ENCODE peak calls at places on chromosomes 1 and 21, in eight cellular contexts. One of them, this sample, is unnamed.

GRCh38 chr21:33682992-33683627 is 40.8 kb downstream of the ITSN1 start:
- DNase-seq in fibroblast of lung: peak; percentile 99
- DNase-seq in HFF-Myc: peak; percentile 27
- DNase-seq in astrocyte of the spinal cord: peak; percentile 95
- DNase-seq in IMR-90: peak; percentile 88
- DNase-seq in dorsolateral prefrontal cortex: no peak
- DNase-seq in upper lobe of right lung: no peak
- DNase-seq in lower lobe of right lung: no peak
- DNase-seq in this sample: peak; percentile 89

GRCh38 chr1:26145041-26145959 is 13.6 kb upstream of the FAM110D start:
- DNase-seq in astrocyte of the spinal cord: peak; percentile 77
- DNase-seq in upper lobe of right lung: peak; percentile 83
- DNase-seq in HFF-Myc: no peak
- DNase-seq in dorsolateral prefrontal cortex: peak; percentile 73
- DNase-seq in IMR-90: peak; percentile 80
- DNase-seq in lower lobe of right lung: peak; percentile 80
- DNase-seq in fibroblast of lung: peak; percentile 70
- DNase-seq in this sample: peak; percentile 88

GRCh38 chr1:147809236-147809635 is 48.8 kb upstream of the GJA5 start:
- DNase-seq in lower lobe of right lung: no peak
- DNase-seq in upper lobe of right lung: no peak
- DNase-seq in HFF-Myc: no peak
- DNase-seq in IMR-90: no peak
- DNase-seq in dorsolateral prefrontal cortex: no peak
- DNase-seq in fibroblast of lung: no peak
- DNase-seq in astrocyte of the spinal cord: no peak
- DNase-seq in this sample: no peak

GRCh38 chr21:42986125-42986783 is 11.9 kb downstream of the PKNOX1 start:
- DNase-seq in IMR-90: no peak
- DNase-seq in lower lobe of right lung: no peak
- DNase-seq in HFF-Myc: no peak
- DNase-seq in upper lobe of right lung: no peak
- DNase-seq in astrocyte of the spinal cord: no peak
- DNase-seq in fibroblast of lung: no peak
- DNase-seq in dorsolateral prefrontal cortex: no peak
- DNase-seq in this sample: peak; percentile 17

GRCh38 chr1:228021526-228022030 is 14.8 kb downstream of the WNT3A start:
- DNase-seq in lower lobe of right lung: peak; percentile 52
- DNase-seq in HFF-Myc: no peak
- DNase-seq in fibroblast of lung: no peak
- DNase-seq in upper lobe of right lung: peak; percentile 63
- DNase-seq in astrocyte of the spinal cord: no peak
- DNase-seq in dorsolateral prefrontal cortex: peak; percentile 25
- DNase-seq in IMR-90: peak; percentile 11
- DNase-seq in this sample: no peak

GRCh38 chr1:224622831-224623230 is 6.7 kb downstream of the CNIH3 start:
- DNase-seq in HFF-Myc: no peak
- DNase-seq in IMR-90: no peak
- DNase-seq in astrocyte of the spinal cord: no peak
- DNase-seq in dorsolateral prefrontal cortex: no peak
- DNase-seq in fibroblast of lung: no peak
- DNase-seq in lower lobe of right lung: no peak
- DNase-seq in upper lobe of right lung: no peak
- DNase-seq in this sample: no peak

GRCh38 chr1:203128691-203129500 is 1.4 kb downstream of the ADORA1 start:
- DNase-seq in upper lobe of right lung: peak; percentile 60
- DNase-seq in IMR-90: no peak
- DNase-seq in lower lobe of right lung: no peak
- DNase-seq in dorsolateral prefrontal cortex: no peak
- DNase-seq in astrocyte of the spinal cord: no peak
- DNase-seq in HFF-Myc: no peak
- DNase-seq in fibroblast of lung: no peak
- DNase-seq in this sample: no peak

GRCh38 chr1:225694151-225694603 is 41.3 kb upstream of the ENAH start:
- DNase-seq in lower lobe of right lung: no peak
- DNase-seq in dorsolateral prefrontal cortex: no peak
- DNase-seq in astrocyte of the spinal cord: peak; percentile 41
- DNase-seq in upper lobe of right lung: no peak
- DNase-seq in IMR-90: peak; percentile 56
- DNase-seq in HFF-Myc: no peak
- DNase-seq in fibroblast of lung: peak; percentile 87
- DNase-seq in this sample: peak; percentile 52

GRCh38 chr1:245118066-245118465 is 36.7 kb upstream of the KIF26B start:
- DNase-seq in fibroblast of lung: no peak
- DNase-seq in astrocyte of the spinal cord: no peak
- DNase-seq in IMR-90: no peak
- DNase-seq in dorsolateral prefrontal cortex: no peak
- DNase-seq in lower lobe of right lung: no peak
- DNase-seq in HFF-Myc: no peak
- DNase-seq in upper lobe of right lung: peak; percentile 18
- DNase-seq in this sample: no peak

GRCh38 chr1:96808186-96808585 is 86.6 kb downstream of the PTBP2 start:
- DNase-seq in lower lobe of right lung: no peak
- DNase-seq in dorsolateral prefrontal cortex: no peak
- DNase-seq in HFF-Myc: no peak
- DNase-seq in IMR-90: no peak
- DNase-seq in fibroblast of lung: no peak
- DNase-seq in astrocyte of the spinal cord: no peak
- DNase-seq in upper lobe of right lung: no peak
- DNase-seq in this sample: peak; percentile 21

GRCh38 chr1:208731976-208732821 is 488.0 kb upstream of the PLXNA2 start:
- DNase-seq in HFF-Myc: no peak
- DNase-seq in astrocyte of the spinal cord: no peak
- DNase-seq in lower lobe of right lung: no peak
- DNase-seq in dorsolateral prefrontal cortex: no peak
- DNase-seq in IMR-90: no peak
- DNase-seq in fibroblast of lung: peak; percentile 5
- DNase-seq in upper lobe of right lung: no peak
- DNase-seq in this sample: no peak

GRCh38 chr1:79197421-79197820 is 190.9 kb upstream of the ADGRL4 start:
- DNase-seq in astrocyte of the spinal cord: peak; percentile 25
- DNase-seq in upper lobe of right lung: no peak
- DNase-seq in IMR-90: peak; percentile 38
- DNase-seq in HFF-Myc: no peak
- DNase-seq in dorsolateral prefrontal cortex: no peak
- DNase-seq in fibroblast of lung: peak; percentile 12
- DNase-seq in lower lobe of right lung: no peak
- DNase-seq in this sample: peak; percentile 75

GRCh38 chr1:94199398-94199797 is 38.0 kb downstream of the ARHGAP29 start:
- DNase-seq in IMR-90: no peak
- DNase-seq in lower lobe of right lung: no peak
- DNase-seq in astrocyte of the spinal cord: no peak
- DNase-seq in upper lobe of right lung: no peak
- DNase-seq in dorsolateral prefrontal cortex: no peak
- DNase-seq in HFF-Myc: no peak
- DNase-seq in fibroblast of lung: no peak
- DNase-seq in this sample: no peak

GRCh38 chr1:155226188-155226909 is 17.9 kb downstream of the MTX1 start:
- DNase-seq in astrocyte of the spinal cord: peak; percentile 81
- DNase-seq in upper lobe of right lung: peak; percentile 88
- DNase-seq in IMR-90: peak; percentile 72
- DNase-seq in HFF-Myc: no peak
- DNase-seq in fibroblast of lung: peak; percentile 80
- DNase-seq in dorsolateral prefrontal cortex: peak; percentile 67
- DNase-seq in lower lobe of right lung: peak; percentile 88
- DNase-seq in this sample: peak; percentile 88

GRCh38 chr1:145846191-145846590 is 761 bp downstream of the NUDT17 start:
- DNase-seq in IMR-90: peak; percentile 31
- DNase-seq in upper lobe of right lung: no peak
- DNase-seq in lower lobe of right lung: no peak
- DNase-seq in astrocyte of the spinal cord: peak; percentile 32
- DNase-seq in HFF-Myc: no peak
- DNase-seq in dorsolateral prefrontal cortex: no peak
- DNase-seq in fibroblast of lung: peak; percentile 23
- DNase-seq in this sample: peak; percentile 54

GRCh38 chr1:147641695-147642592 is 28.4 kb downstream of the ACP6 start:
- DNase-seq in fibroblast of lung: peak; percentile 27
- DNase-seq in lower lobe of right lung: no peak
- DNase-seq in upper lobe of right lung: no peak
- DNase-seq in dorsolateral prefrontal cortex: no peak
- DNase-seq in HFF-Myc: peak; percentile 19
- DNase-seq in astrocyte of the spinal cord: peak; percentile 47
- DNase-seq in IMR-90: peak; percentile 42
- DNase-seq in this sample: peak; percentile 60

GRCh38 chr1:9849691-9850441 is 26.1 kb upstream of the CLSTN1 start:
- DNase-seq in IMR-90: no peak
- DNase-seq in upper lobe of right lung: no peak
- DNase-seq in lower lobe of right lung: no peak
- DNase-seq in astrocyte of the spinal cord: no peak
- DNase-seq in HFF-Myc: no peak
- DNase-seq in fibroblast of lung: no peak
- DNase-seq in dorsolateral prefrontal cortex: no peak
- DNase-seq in this sample: no peak

GRCh38 chr1:36365310-36365895 is 20.3 kb downstream of the STK40 start:
- DNase-seq in lower lobe of right lung: no peak
- DNase-seq in upper lobe of right lung: no peak
- DNase-seq in IMR-90: peak; percentile 67
- DNase-seq in astrocyte of the spinal cord: no peak
- DNase-seq in fibroblast of lung: peak; percentile 43
- DNase-seq in HFF-Myc: no peak
- DNase-seq in dorsolateral prefrontal cortex: peak; percentile 74
- DNase-seq in this sample: peak; percentile 76

GRCh38 chr1:36367798-36368197 is 17.9 kb downstream of the STK40 start:
- DNase-seq in dorsolateral prefrontal cortex: no peak
- DNase-seq in IMR-90: no peak
- DNase-seq in astrocyte of the spinal cord: no peak
- DNase-seq in lower lobe of right lung: no peak
- DNase-seq in fibroblast of lung: peak; percentile 30
- DNase-seq in upper lobe of right lung: no peak
- DNase-seq in HFF-Myc: no peak
- DNase-seq in this sample: no peak

GRCh38 chr1:36369061-36369470 is 16.7 kb downstream of the STK40 start:
- DNase-seq in astrocyte of the spinal cord: peak; percentile 60
- DNase-seq in fibroblast of lung: peak; percentile 45
- DNase-seq in HFF-Myc: no peak
- DNase-seq in lower lobe of right lung: peak; percentile 81
- DNase-seq in IMR-90: peak; percentile 60
- DNase-seq in upper lobe of right lung: peak; percentile 80
- DNase-seq in dorsolateral prefrontal cortex: peak; percentile 71
- DNase-seq in this sample: peak; percentile 76

GRCh38 chr1:36367067-36367466 is 18.7 kb downstream of the STK40 start:
- DNase-seq in dorsolateral prefrontal cortex: no peak
- DNase-seq in fibroblast of lung: no peak
- DNase-seq in astrocyte of the spinal cord: no peak
- DNase-seq in upper lobe of right lung: no peak
- DNase-seq in HFF-Myc: no peak
- DNase-seq in lower lobe of right lung: no peak
- DNase-seq in IMR-90: no peak
- DNase-seq in this sample: no peak

GRCh38 chr1:36366091-36366661 is 19.5 kb downstream of the STK40 start:
- DNase-seq in HFF-Myc: no peak
- DNase-seq in fibroblast of lung: peak; percentile 62
- DNase-seq in IMR-90: peak; percentile 75
- DNase-seq in dorsolateral prefrontal cortex: peak; percentile 82
- DNase-seq in upper lobe of right lung: no peak
- DNase-seq in astrocyte of the spinal cord: no peak
- DNase-seq in lower lobe of right lung: peak; percentile 75
- DNase-seq in this sample: peak; percentile 70
- TF ChIP-seq CTCF in HFF-Myc: no peak
- TF ChIP-seq CTCF in fibroblast of lung: peak; percentile 18
- TF ChIP-seq CTCF in IMR-90: peak; percentile 20
- TF ChIP-seq CTCF in dorsolateral prefrontal cortex: peak; percentile 10
- TF ChIP-seq CTCF in upper lobe of right lung: no peak
- TF ChIP-seq CTCF in astrocyte of the spinal cord: peak; percentile 22
- TF ChIP-seq CTCF in lower lobe of right lung: no peak
- TF ChIP-seq CTCF in this sample: no peak

DNA sequence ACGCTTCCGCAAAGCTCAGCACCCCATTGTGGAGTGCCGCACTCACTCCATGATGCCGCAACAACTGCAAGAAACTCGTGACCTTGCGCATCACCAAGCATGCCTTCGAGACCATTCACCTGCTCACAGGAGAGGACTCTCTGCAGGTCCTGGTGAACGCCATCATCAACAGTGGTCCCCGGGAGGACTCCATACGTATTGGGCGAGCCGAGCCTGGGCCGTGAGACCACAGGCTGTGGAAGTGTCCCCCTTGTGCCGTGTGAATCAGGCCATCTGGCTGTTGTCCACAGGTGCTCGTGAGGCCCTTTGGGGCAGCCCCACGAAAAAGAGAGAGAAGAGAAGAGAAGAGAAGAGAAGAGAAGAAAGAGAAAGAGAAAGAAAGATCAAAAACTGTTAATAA is 23.2 kb downstream of the SPATA45 start:
- DNase-seq in astrocyte of the spinal cord: no peak
- DNase-seq in IMR-90: no peak
- DNase-seq in dorsolateral prefrontal cortex: no peak
- DNase-seq in lower lobe of right lung: no peak
- DNase-seq in fibroblast of lung: no peak
- DNase-seq in upper lobe of right lung: no peak
- DNase-seq in HFF-Myc: no peak
- DNase-seq in this sample: no peak
- H3K4me3 ChIP-seq in astrocyte of the spinal cord: no peak overlapping the region
- H3K4me3 ChIP-seq in IMR-90: no peak overlapping the region
- H3K4me3 ChIP-seq in dorsolateral prefrontal cortex: no peak overlapping the region
- H3K4me3 ChIP-seq in lower lobe of right lung: no peak overlapping the region
- H3K4me3 ChIP-seq in fibroblast of lung: no peak overlapping the region
- H3K4me3 ChIP-seq in upper lobe of right lung: no peak overlapping the region
- H3K4me3 ChIP-seq in HFF-Myc: no peak overlapping the region
- H3K4me3 ChIP-seq in this sample: no peak overlapping the region

DNA sequence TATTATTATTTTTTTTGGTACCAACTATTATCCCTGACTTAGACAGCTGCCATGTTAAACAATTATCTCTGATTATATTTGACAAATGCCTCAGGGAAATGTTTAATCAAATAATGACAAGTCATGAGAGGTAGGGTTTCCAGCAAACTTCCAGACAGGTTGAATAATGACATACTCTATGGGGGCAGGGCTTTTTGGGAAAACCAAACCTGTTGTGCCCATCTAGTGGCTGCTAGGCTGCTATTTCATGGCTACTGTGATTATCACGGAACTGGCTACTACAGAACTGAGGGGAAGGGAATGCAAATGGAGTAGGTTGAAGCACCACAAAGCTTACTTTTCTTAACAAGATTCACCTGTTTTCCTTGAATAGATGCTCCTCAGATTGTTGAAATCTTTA is 77.6 kb downstream of the DUSP10 start:
- DNase-seq in lower lobe of right lung: no peak
- DNase-seq in astrocyte of the spinal cord: no peak
- DNase-seq in upper lobe of right lung: no peak
- DNase-seq in IMR-90: no peak
- DNase-seq in dorsolateral prefrontal cortex: no peak
- DNase-seq in fibroblast of lung: no peak
- DNase-seq in HFF-Myc: no peak
- DNase-seq in this sample: no peak
- TF ChIP-seq CTCF in lower lobe of right lung: no peak
- TF ChIP-seq CTCF in astrocyte of the spinal cord: no peak
- TF ChIP-seq CTCF in upper lobe of right lung: no peak
- TF ChIP-seq CTCF in IMR-90: no peak
- TF ChIP-seq CTCF in dorsolateral prefrontal cortex: no peak
- TF ChIP-seq CTCF in fibroblast of lung: no peak
- TF ChIP-seq CTCF in HFF-Myc: no peak
- TF ChIP-seq CTCF in this sample: no peak

DNA sequence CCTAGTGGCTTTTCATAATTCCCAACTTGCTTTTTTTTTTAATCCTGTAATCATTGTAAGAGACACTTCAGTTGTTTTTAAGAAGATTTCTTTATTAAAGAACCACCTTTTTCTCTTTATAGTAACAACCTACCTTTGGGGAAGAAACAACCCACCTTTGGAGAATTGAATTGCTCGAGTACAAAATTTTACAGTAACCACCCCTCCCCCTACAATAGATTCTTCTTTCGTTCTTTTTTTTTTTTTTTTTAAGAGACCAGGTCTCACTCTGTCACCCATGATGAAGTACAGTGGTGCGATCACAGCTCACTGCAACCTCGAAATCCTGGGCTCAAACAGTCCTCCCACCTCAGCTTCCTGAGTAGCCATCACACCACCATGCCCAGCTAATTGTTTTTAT is 2.1 kb upstream of the LRRC40 start:
- DNase-seq in astrocyte of the spinal cord: no peak
- DNase-seq in IMR-90: no peak
- DNase-seq in HFF-Myc: no peak
- DNase-seq in fibroblast of lung: no peak
- DNase-seq in dorsolateral prefrontal cortex: no peak
- DNase-seq in lower lobe of right lung: no peak
- DNase-seq in upper lobe of right lung: no peak
- DNase-seq in this sample: no peak
- H3K4me3 ChIP-seq in astrocyte of the spinal cord: no peak overlapping the region
- H3K4me3 ChIP-seq in IMR-90: no peak overlapping the region
- H3K4me3 ChIP-seq in HFF-Myc: peak overlapping the region; percentile 91
- H3K4me3 ChIP-seq in fibroblast of lung: peak overlapping the region; percentile 23
- H3K4me3 ChIP-seq in dorsolateral prefrontal cortex: no peak overlapping the region
- H3K4me3 ChIP-seq in lower lobe of right lung: no peak overlapping the region
- H3K4me3 ChIP-seq in upper lobe of right lung: no peak overlapping the region
- H3K4me3 ChIP-seq in this sample: no peak overlapping the region

This sample was measured in cardiac fibroblast.